ENCODE peak calls at places on chromosomes 2 and 18, in ten cellular contexts. One of them, this sample, is unnamed.

GRCh38 chr18:11975721-11976120 is 5.6 kb upstream of the IMPA2 start:
- DNase-seq in astrocyte of the spinal cord: no peak
- DNase-seq in glutamatergic neuron: no peak
- DNase-seq in NB4: no peak
- DNase-seq in activated T-helper 9 cell treated with anti-CD3 and anti-CD28 coated beads, Interleukin-2, amount 50 U/mL, for 16 hours: no peak
- DNase-seq in HT1080: no peak
- DNase-seq in BJ: no peak
- DNase-seq in H54: no peak
- DNase-seq in stimulated activated CD4-positive, alpha-beta T cell treated with anti-CD3 and anti-CD28 coated beads, Interleukin-4, amount 100 ng/mL, for 48 hours: no peak
- DNase-seq in activated CD4-positive, alpha-beta T cell treated with anti-CD3 and anti-CD28 coated beads, Interleukin-2, amount 50 U/mL, for 4 hours: no peak
- DNase-seq in this sample: no peak

GRCh38 chr2:15931514-15931870 is 8.9 kb upstream of the MYCN start:
- DNase-seq in astrocyte of the spinal cord: no peak
- DNase-seq in glutamatergic neuron: no peak
- DNase-seq in NB4: no peak
- DNase-seq in activated T-helper 9 cell treated with anti-CD3 and anti-CD28 coated beads, Interleukin-2, amount 50 U/mL, for 16 hours: no peak
- DNase-seq in HT1080: no peak
- DNase-seq in BJ: no peak
- DNase-seq in H54: no peak
- DNase-seq in stimulated activated CD4-positive, alpha-beta T cell treated with anti-CD3 and anti-CD28 coated beads, Interleukin-4, amount 100 ng/mL, for 48 hours: no peak
- DNase-seq in activated CD4-positive, alpha-beta T cell treated with anti-CD3 and anti-CD28 coated beads, Interleukin-2, amount 50 U/mL, for 4 hours: no peak
- DNase-seq in this sample: no peak

GRCh38 chr2:36869606-36870005 is 96.7 kb downstream of the STRN start:
- DNase-seq in astrocyte of the spinal cord: no peak
- DNase-seq in glutamatergic neuron: no peak
- DNase-seq in NB4: no peak
- DNase-seq in activated T-helper 9 cell treated with anti-CD3 and anti-CD28 coated beads, Interleukin-2, amount 50 U/mL, for 16 hours: no peak
- DNase-seq in HT1080: no peak
- DNase-seq in BJ: no peak
- DNase-seq in H54: no peak
- DNase-seq in stimulated activated CD4-positive, alpha-beta T cell treated with anti-CD3 and anti-CD28 coated beads, Interleukin-4, amount 100 ng/mL, for 48 hours: no peak
- DNase-seq in activated CD4-positive, alpha-beta T cell treated with anti-CD3 and anti-CD28 coated beads, Interleukin-2, amount 50 U/mL, for 4 hours: no peak
- DNase-seq in this sample: no peak

GRCh38 chr2:4539121-4539520 is 835.7 kb downstream of the DCDC2C start:
- DNase-seq in astrocyte of the spinal cord: no peak
- DNase-seq in glutamatergic neuron: no peak
- DNase-seq in NB4: no peak
- DNase-seq in activated T-helper 9 cell treated with anti-CD3 and anti-CD28 coated beads, Interleukin-2, amount 50 U/mL, for 16 hours: no peak
- DNase-seq in HT1080: no peak
- DNase-seq in BJ: no peak
- DNase-seq in H54: no peak
- DNase-seq in stimulated activated CD4-positive, alpha-beta T cell treated with anti-CD3 and anti-CD28 coated beads, Interleukin-4, amount 100 ng/mL, for 48 hours: no peak
- DNase-seq in activated CD4-positive, alpha-beta T cell treated with anti-CD3 and anti-CD28 coated beads, Interleukin-2, amount 50 U/mL, for 4 hours: no peak
- DNase-seq in this sample: no peak

GRCh38 chr2:173521450-173522192 is 166.9 kb downstream of the CDCA7 start:
- DNase-seq in astrocyte of the spinal cord: no peak
- DNase-seq in glutamatergic neuron: no peak
- DNase-seq in NB4: no peak
- DNase-seq in activated T-helper 9 cell treated with anti-CD3 and anti-CD28 coated beads, Interleukin-2, amount 50 U/mL, for 16 hours: no peak
- DNase-seq in HT1080: no peak
- DNase-seq in BJ: no peak
- DNase-seq in H54: no peak
- DNase-seq in stimulated activated CD4-positive, alpha-beta T cell treated with anti-CD3 and anti-CD28 coated beads, Interleukin-4, amount 100 ng/mL, for 48 hours: no peak
- DNase-seq in activated CD4-positive, alpha-beta T cell treated with anti-CD3 and anti-CD28 coated beads, Interleukin-2, amount 50 U/mL, for 4 hours: no peak
- DNase-seq in this sample: no peak

GRCh38 chr18:77872166-77872565 is 622.5 kb downstream of the GALR1 start:
- DNase-seq in astrocyte of the spinal cord: no peak
- DNase-seq in glutamatergic neuron: no peak
- DNase-seq in NB4: no peak
- DNase-seq in activated T-helper 9 cell treated with anti-CD3 and anti-CD28 coated beads, Interleukin-2, amount 50 U/mL, for 16 hours: no peak
- DNase-seq in HT1080: no peak
- DNase-seq in BJ: no peak
- DNase-seq in H54: no peak
- DNase-seq in stimulated activated CD4-positive, alpha-beta T cell treated with anti-CD3 and anti-CD28 coated beads, Interleukin-4, amount 100 ng/mL, for 48 hours: no peak
- DNase-seq in activated CD4-positive, alpha-beta T cell treated with anti-CD3 and anti-CD28 coated beads, Interleukin-2, amount 50 U/mL, for 4 hours: no peak
- DNase-seq in this sample: no peak

GRCh38 chr18:49628119-49628518 is 66.3 kb downstream of the LIPG start:
- DNase-seq in astrocyte of the spinal cord: no peak
- DNase-seq in glutamatergic neuron: no peak
- DNase-seq in NB4: no peak
- DNase-seq in activated T-helper 9 cell treated with anti-CD3 and anti-CD28 coated beads, Interleukin-2, amount 50 U/mL, for 16 hours: no peak
- DNase-seq in HT1080: peak
- DNase-seq in BJ: no peak
- DNase-seq in H54: peak
- DNase-seq in stimulated activated CD4-positive, alpha-beta T cell treated with anti-CD3 and anti-CD28 coated beads, Interleukin-4, amount 100 ng/mL, for 48 hours: no peak
- DNase-seq in activated CD4-positive, alpha-beta T cell treated with anti-CD3 and anti-CD28 coated beads, Interleukin-2, amount 50 U/mL, for 4 hours: no peak
- DNase-seq in this sample: no peak

GRCh38 chr2:101698419-101699190 is 1.1 kb downstream of the MAP4K4 start:
- DNase-seq in astrocyte of the spinal cord: no peak
- DNase-seq in glutamatergic neuron: no peak
- DNase-seq in NB4: peak
- DNase-seq in activated T-helper 9 cell treated with anti-CD3 and anti-CD28 coated beads, Interleukin-2, amount 50 U/mL, for 16 hours: no peak
- DNase-seq in HT1080: peak
- DNase-seq in BJ: no peak
- DNase-seq in H54: peak
- DNase-seq in stimulated activated CD4-positive, alpha-beta T cell treated with anti-CD3 and anti-CD28 coated beads, Interleukin-4, amount 100 ng/mL, for 48 hours: no peak
- DNase-seq in activated CD4-positive, alpha-beta T cell treated with anti-CD3 and anti-CD28 coated beads, Interleukin-2, amount 50 U/mL, for 4 hours: no peak
- DNase-seq in this sample: peak

GRCh38 chr2:80020061-80020460 is 284.5 kb downstream of the LRRTM1 start:
- DNase-seq in astrocyte of the spinal cord: no peak
- DNase-seq in glutamatergic neuron: no peak
- DNase-seq in NB4: no peak
- DNase-seq in activated T-helper 9 cell treated with anti-CD3 and anti-CD28 coated beads, Interleukin-2, amount 50 U/mL, for 16 hours: no peak
- DNase-seq in HT1080: no peak
- DNase-seq in BJ: no peak
- DNase-seq in H54: no peak
- DNase-seq in stimulated activated CD4-positive, alpha-beta T cell treated with anti-CD3 and anti-CD28 coated beads, Interleukin-4, amount 100 ng/mL, for 48 hours: no peak
- DNase-seq in activated CD4-positive, alpha-beta T cell treated with anti-CD3 and anti-CD28 coated beads, Interleukin-2, amount 50 U/mL, for 4 hours: no peak
- DNase-seq in this sample: no peak

This sample was measured in Kasumi-1.